ENCODE peak calls at places on chromosomes 6 and 20, in four cellular contexts. I is fibroblast of lung, H is cardiac muscle cell, U is spleen. A is an unnamed sample.

GRCh38 chr20:5080384-5080877 is 39.3 kb downstream of the PCNA start:
- DNase-seq in I (peak; percentile 69), H (no peak), U (peak; percentile 90), A (no peak)

GRCh38 chr6:106056738-106057390 is 29.3 kb upstream of the PRDM1 start:
- DNase-seq in I (no peak), H (no peak), U (no peak), A (peak; percentile 11)

GRCh38 chr20:25058051-25058796 is at the start of gene ACSS1:
- DNase-seq in I (peak; percentile 35), H (no peak), U (peak; percentile 96), A (no peak)

GRCh38 chr6:15351631-15352030 is 105.8 kb downstream of the JARID2 start:
- DNase-seq in I (peak; percentile 89), H (no peak), U (no peak), A (peak; percentile 66)

GRCh38 chr6:36839819-36840379 is 655 bp upstream of the CPNE5 start:
- DNase-seq in I (peak; percentile 25), H (peak; percentile 73), U (peak; percentile 76), A (no peak)

GRCh38 chr6:43715056-43715788 is 27.6 kb upstream of the MRPS18A start:
- DNase-seq in I (no peak), H (no peak), U (peak; percentile 87), A (no peak)

GRCh38 chr20:63177134-63177784 is 38.7 kb downstream of the YTHDF1 start:
- DNase-seq in I (no peak), H (no peak), U (no peak), A (no peak)

GRCh38 chr6:143286280-143286795 is 164.2 kb downstream of the ADAT2 start:
- DNase-seq in I (peak; percentile 36), H (no peak), U (no peak), A (peak; percentile 89)

GRCh38 chr20:25654487-25654886 is 30.7 kb upstream of the NANP start:
- DNase-seq in I (no peak), H (no peak), U (no peak), A (no peak)

GRCh38 chr20:15100506-15101160 is 763.2 kb upstream of the FLRT3 start:
- DNase-seq in I (no peak), H (no peak), U (no peak), A (peak; percentile 55)

GRCh38 chr6:116251568-116252384 is 2.1 kb downstream of the TSPYL4 start:
- DNase-seq in I (peak; percentile 26), H (no peak), U (no peak), A (peak; percentile 30)

GRCh38 chr20:35718972-35719635 is 19.9 kb downstream of the ROMO1 start:
- DNase-seq in I (no peak), H (no peak), U (no peak), A (no peak)

GRCh38 chr6:13486679-13487121 is 700 bp downstream of the GFOD1 start:
- DNase-seq in I (peak; percentile 61), H (peak; percentile 68), U (peak; percentile 95), A (no peak)

GRCh38 chr6:16352258-16352635 is 113.9 kb downstream of the GMPR start:
- DNase-seq in I (peak; percentile 62), H (no peak), U (no peak), A (no peak)

GRCh38 chr6:163442336-163442735 is 27.8 kb downstream of the QKI start:
- DNase-seq in I (no peak), H (no peak), U (no peak), A (no peak)

GRCh38 chr6:20033697-20034407 is 178.4 kb downstream of the MBOAT1 start:
- DNase-seq in I (no peak), H (no peak), U (no peak), A (no peak)

GRCh38 chr6:31401403-31401802 is 2.0 kb upstream of the MICA start:
- DNase-seq in I (peak; percentile 76), H (no peak), U (no peak), A (peak; percentile 60)

GRCh38 chr6:160734627-160735026 is 32.6 kb downstream of the PLG start:
- DNase-seq in I (no peak), H (no peak), U (no peak), A (no peak)

GRCh38 chr6:35808688-35809087 is 3.5 kb downstream of the LHFPL5 start:
- DNase-seq in I (peak; percentile 11), H (no peak), U (no peak), A (no peak)

GRCh38 chr6:20539387-20539786 is 5.1 kb downstream of the CDKAL1 start:
- DNase-seq in I (no peak), H (no peak), U (no peak), A (no peak)

GRCh38 chr6:2630891-2631458 is 119.7 kb downstream of the MYLK4 start:
- DNase-seq in I (peak; percentile 89), H (no peak), U (no peak), A (peak; percentile 45)

GRCh38 chr20:50013976-50014375 is 31.2 kb downstream of the SNAI1 start:
- DNase-seq in I (no peak), H (no peak), U (no peak), A (no peak)

GRCh38 chr6:145887969-145888368 is 73.4 kb upstream of the FBXO30 start:
- DNase-seq in I (peak; percentile 36), H (no peak), U (no peak), A (no peak)

GRCh38 chr6:11229267-11230043 is 3.0 kb downstream of the NEDD9 start:
- DNase-seq in I (no peak), H (peak; percentile 55), U (no peak), A (no peak)
- H3K27ac ChIP-seq in I (peak overlapping the region; percentile 90), H (peak overlapping the region; percentile 47), U (peak overlapping the region; percentile 89), A (peak overlapping the region; percentile 76)

DNA sequence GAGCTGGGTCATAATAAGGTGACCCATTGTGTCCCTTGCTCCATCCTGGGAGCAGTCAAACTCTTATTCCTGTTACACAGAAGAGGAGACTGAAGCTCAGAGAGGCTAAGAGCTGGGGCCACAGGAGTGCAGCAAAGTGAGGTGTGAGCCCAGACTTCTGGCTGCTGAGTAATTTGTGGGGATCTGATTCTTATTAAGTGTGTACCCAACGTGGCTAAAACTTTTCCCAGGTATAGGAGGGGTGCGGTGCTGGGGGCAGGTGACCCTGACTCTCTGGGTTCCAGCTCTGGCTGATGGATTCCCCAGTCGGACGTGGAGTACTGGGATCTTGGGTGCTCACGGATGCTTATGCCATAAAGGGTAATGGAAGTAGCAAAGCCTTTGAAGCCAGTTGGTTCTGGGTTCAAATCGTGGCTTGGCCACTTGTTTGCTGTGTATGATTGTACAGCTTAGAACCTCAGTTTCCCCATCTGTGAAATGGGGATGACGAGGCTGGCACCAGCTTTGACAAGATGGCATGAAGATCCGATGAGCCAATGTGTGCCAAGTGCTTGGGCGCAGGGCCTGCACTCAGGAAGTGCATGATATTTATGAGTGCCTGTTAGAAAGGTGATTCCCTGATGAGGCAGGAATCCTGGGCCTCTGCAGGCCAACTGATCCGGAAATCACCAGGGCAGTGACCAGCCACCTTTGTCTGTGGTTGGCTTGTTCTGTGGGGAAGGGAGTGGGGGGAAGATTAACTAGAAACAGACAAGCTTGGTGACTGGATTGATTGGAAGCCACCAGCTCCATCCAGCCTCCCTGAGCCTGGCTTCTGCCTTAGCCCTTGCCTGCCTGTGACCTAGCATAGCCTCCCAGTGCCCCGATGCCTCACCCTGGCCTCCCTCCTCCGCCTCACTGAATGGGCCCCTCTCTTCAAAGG is 6.0 kb downstream of the SRC start:
- DNase-seq in I (no peak), H (no peak), U (peak; percentile 38), A (no peak)
- H3K4me1 ChIP-seq in I (peaks cover 8% of the 10 kb centered on the region), H (no peaks in the 10 kb centered on the region), U (peaks cover 57% of the 10 kb centered on the region), A (peaks cover 22% of the 10 kb centered on the region)

DNA sequence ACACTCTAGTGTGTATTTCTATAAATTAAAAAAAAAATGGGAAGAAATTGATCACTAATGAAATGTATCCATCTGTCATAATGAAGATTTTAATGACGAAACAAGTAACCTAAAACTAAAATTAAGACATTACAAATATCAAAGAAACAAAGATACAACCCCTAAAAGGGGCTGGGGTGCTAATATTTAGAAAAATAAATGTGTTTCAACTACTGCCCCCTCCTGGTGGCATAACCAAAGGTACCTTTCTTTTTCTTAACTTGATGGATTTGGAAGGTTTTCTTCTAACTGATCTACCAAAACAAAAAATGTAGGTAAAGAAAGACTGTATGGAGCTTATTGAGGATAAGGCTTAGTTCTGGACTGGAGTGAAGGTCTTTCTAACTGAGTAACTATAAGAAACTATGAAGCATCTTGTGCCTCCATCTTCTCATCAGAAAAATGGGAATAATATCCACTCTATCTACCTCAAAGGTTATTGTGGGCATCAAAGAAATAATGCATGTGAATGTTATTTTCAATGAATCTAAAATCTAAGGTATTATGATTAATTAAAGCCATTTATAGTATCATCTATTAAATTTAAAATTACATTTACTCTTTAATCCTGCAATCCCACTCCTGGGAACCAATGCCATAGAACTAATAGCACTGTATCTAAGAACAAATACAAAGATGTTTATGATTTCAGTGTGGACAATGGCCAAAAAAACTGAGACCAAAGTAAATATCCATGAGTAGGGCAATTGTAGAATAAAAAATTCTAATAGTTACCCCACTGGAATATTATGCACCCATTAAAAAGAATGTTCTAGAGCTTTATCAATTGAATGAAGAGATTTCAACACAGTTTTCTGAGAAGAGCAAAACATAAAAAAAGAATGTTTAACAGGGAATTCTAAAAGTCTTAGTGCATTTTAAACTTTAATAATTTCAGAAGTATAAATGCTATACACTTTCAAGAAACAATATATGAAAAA is 117.2 kb downstream of the BACH2 start:
- DNase-seq in I (no peak), H (no peak), U (no peak), A (no peak)
- TF ChIP-seq CTCF in I (peak; percentile 49), H (peak; percentile 48), U (no peak), A (peak; percentile 61)

GRCh38 chr20:9300534-9300933 is 213.9 kb upstream of the LAMP5 start:
- DNase-seq in I (no peak), H (no peak), U (no peak), A (no peak)
- H3K27ac ChIP-seq in I (no peak overlapping the region), H (no peak overlapping the region), U (no peak overlapping the region), A (no peak overlapping the region)

GRCh38 chr20:37442986-37443385 is 78.1 kb upstream of the NNAT start:
- DNase-seq in I (no peak), H (no peak), U (no peak), A (no peak)
- H3K4me1 ChIP-seq in I (no peaks in the 10 kb centered on the region), H (no peaks in the 10 kb centered on the region), U (no peaks in the 10 kb centered on the region), A (no peaks in the 10 kb centered on the region)

A was measured in foreskin keratinocyte.